ENCODE peak calls at places on chromosome 14, in nine cellular contexts. One of them, this sample, is unnamed.

GRCh38 chr14:104731249-104731924 is 7.4 kb downstream of the ADSS1 start:
- DNase-seq in hypothalamus: no peak
- DNase-seq in MM.1S: no peak
- DNase-seq in breast epithelium: no peak
- DNase-seq in left cardiac atrium: no peak
- DNase-seq in germinal center: no peak
- DNase-seq in cerebellar cortex: peak
- DNase-seq in lower lobe of right lung: no peak
- DNase-seq in GM13977: no peak
- DNase-seq in this sample: no peak

GRCh38 chr14:34003691-34004090 is 52.8 kb upstream of the EGLN3 start:
- DNase-seq in hypothalamus: no peak
- DNase-seq in MM.1S: no peak
- DNase-seq in breast epithelium: no peak
- DNase-seq in left cardiac atrium: no peak
- DNase-seq in germinal center: no peak
- DNase-seq in cerebellar cortex: no peak
- DNase-seq in lower lobe of right lung: no peak
- DNase-seq in GM13977: no peak
- DNase-seq in this sample: no peak

GRCh38 chr14:96037891-96038557 is 1.1 kb upstream of the C14orf132 start:
- DNase-seq in hypothalamus: no peak
- DNase-seq in MM.1S: no peak
- DNase-seq in breast epithelium: peak
- DNase-seq in left cardiac atrium: peak
- DNase-seq in germinal center: no peak
- DNase-seq in cerebellar cortex: no peak
- DNase-seq in lower lobe of right lung: peak
- DNase-seq in GM13977: no peak
- DNase-seq in this sample: no peak

GRCh38 chr14:67622675-67623074 is 3.0 kb downstream of the ARG2 start:
- DNase-seq in hypothalamus: no peak
- DNase-seq in MM.1S: no peak
- DNase-seq in breast epithelium: no peak
- DNase-seq in left cardiac atrium: no peak
- DNase-seq in germinal center: no peak
- DNase-seq in cerebellar cortex: peak
- DNase-seq in lower lobe of right lung: no peak
- DNase-seq in GM13977: no peak
- DNase-seq in this sample: no peak

GRCh38 chr14:101561145-101561896 is at the start of gene DIO3:
- DNase-seq in hypothalamus: no peak
- DNase-seq in MM.1S: no peak
- DNase-seq in breast epithelium: no peak
- DNase-seq in left cardiac atrium: no peak
- DNase-seq in germinal center: no peak
- DNase-seq in cerebellar cortex: no peak
- DNase-seq in lower lobe of right lung: peak
- DNase-seq in GM13977: no peak
- DNase-seq in this sample: no peak

GRCh38 chr14:82502043-82502442 is 968.4 kb upstream of the SEL1L start:
- DNase-seq in hypothalamus: no peak
- DNase-seq in MM.1S: no peak
- DNase-seq in breast epithelium: no peak
- DNase-seq in left cardiac atrium: no peak
- DNase-seq in germinal center: no peak
- DNase-seq in cerebellar cortex: no peak
- DNase-seq in lower lobe of right lung: no peak
- DNase-seq in GM13977: no peak
- DNase-seq in this sample: no peak

GRCh38 chr14:104970231-104971068 is 7.7 kb downstream of the AHNAK2 start:
- DNase-seq in hypothalamus: no peak
- DNase-seq in MM.1S: no peak
- DNase-seq in breast epithelium: no peak
- DNase-seq in left cardiac atrium: peak
- DNase-seq in germinal center: no peak
- DNase-seq in cerebellar cortex: peak
- DNase-seq in lower lobe of right lung: peak
- DNase-seq in GM13977: no peak
- DNase-seq in this sample: no peak

GRCh38 chr14:100874411-100875091 is 29.0 kb downstream of the RTL1 start:
- DNase-seq in hypothalamus: no peak
- DNase-seq in MM.1S: no peak
- DNase-seq in breast epithelium: no peak
- DNase-seq in left cardiac atrium: peak
- DNase-seq in germinal center: no peak
- DNase-seq in cerebellar cortex: no peak
- DNase-seq in lower lobe of right lung: peak
- DNase-seq in GM13977: no peak
- DNase-seq in this sample: no peak

GRCh38 chr14:93970967-93971634 is 5.3 kb downstream of the ASB2 start:
- DNase-seq in hypothalamus: no peak
- DNase-seq in MM.1S: peak
- DNase-seq in breast epithelium: peak
- DNase-seq in left cardiac atrium: no peak
- DNase-seq in germinal center: peak
- DNase-seq in cerebellar cortex: no peak
- DNase-seq in lower lobe of right lung: peak
- DNase-seq in GM13977: peak
- DNase-seq in this sample: no peak

GRCh38 chr14:35480119-35480769 is 53.7 kb upstream of the INSM2 start:
- DNase-seq in hypothalamus: no peak
- DNase-seq in MM.1S: peak
- DNase-seq in breast epithelium: no peak
- DNase-seq in left cardiac atrium: no peak
- DNase-seq in germinal center: no peak
- DNase-seq in cerebellar cortex: no peak
- DNase-seq in lower lobe of right lung: no peak
- DNase-seq in GM13977: peak
- DNase-seq in this sample: no peak

GRCh38 chr14:30569903-30570226 is 10.9 kb downstream of the G2E3 start:
- DNase-seq in hypothalamus: no peak
- DNase-seq in MM.1S: no peak
- DNase-seq in breast epithelium: no peak
- DNase-seq in left cardiac atrium: no peak
- DNase-seq in germinal center: no peak
- DNase-seq in cerebellar cortex: no peak
- DNase-seq in lower lobe of right lung: no peak
- DNase-seq in GM13977: no peak
- DNase-seq in this sample: no peak

GRCh38 chr14:44339862-44340261 is 167.2 kb downstream of the FSCB start:
- DNase-seq in hypothalamus: no peak
- DNase-seq in MM.1S: no peak
- DNase-seq in breast epithelium: no peak
- DNase-seq in left cardiac atrium: no peak
- DNase-seq in germinal center: no peak
- DNase-seq in cerebellar cortex: no peak
- DNase-seq in lower lobe of right lung: no peak
- DNase-seq in GM13977: no peak
- DNase-seq in this sample: no peak

GRCh38 chr14:44962573-44963528 is 861 bp downstream of the TOGARAM1 start:
- DNase-seq in hypothalamus: peak
- DNase-seq in MM.1S: peak
- DNase-seq in breast epithelium: peak
- DNase-seq in left cardiac atrium: peak
- DNase-seq in germinal center: peak
- DNase-seq in cerebellar cortex: peak
- DNase-seq in lower lobe of right lung: peak
- DNase-seq in GM13977: peak
- DNase-seq in this sample: peak

GRCh38 chr14:103128631-103129300 is 5.5 kb downstream of the TNFAIP2 start:
- DNase-seq in hypothalamus: peak
- DNase-seq in MM.1S: no peak
- DNase-seq in breast epithelium: no peak
- DNase-seq in left cardiac atrium: no peak
- DNase-seq in germinal center: no peak
- DNase-seq in cerebellar cortex: no peak
- DNase-seq in lower lobe of right lung: peak
- DNase-seq in GM13977: no peak
- DNase-seq in this sample: no peak

GRCh38 chr14:87686736-87687135 is 306.2 kb downstream of the GALC start:
- DNase-seq in hypothalamus: no peak
- DNase-seq in MM.1S: no peak
- DNase-seq in breast epithelium: no peak
- DNase-seq in left cardiac atrium: no peak
- DNase-seq in germinal center: no peak
- DNase-seq in cerebellar cortex: no peak
- DNase-seq in lower lobe of right lung: no peak
- DNase-seq in GM13977: no peak
- DNase-seq in this sample: no peak

GRCh38 chr14:79656086-79656485 is 555.2 kb downstream of the DIO2 start:
- DNase-seq in hypothalamus: no peak
- DNase-seq in MM.1S: no peak
- DNase-seq in breast epithelium: no peak
- DNase-seq in left cardiac atrium: no peak
- DNase-seq in germinal center: no peak
- DNase-seq in cerebellar cortex: peak
- DNase-seq in lower lobe of right lung: no peak
- DNase-seq in GM13977: no peak
- DNase-seq in this sample: no peak

GRCh38 chr14:39768579-39768978 is 336.3 kb upstream of the FBXO33 start:
- DNase-seq in hypothalamus: no peak
- DNase-seq in MM.1S: no peak
- DNase-seq in breast epithelium: no peak
- DNase-seq in left cardiac atrium: no peak
- DNase-seq in germinal center: no peak
- DNase-seq in cerebellar cortex: no peak
- DNase-seq in lower lobe of right lung: no peak
- DNase-seq in GM13977: no peak
- DNase-seq in this sample: no peak

GRCh38 chr14:52014601-52015267 is 25.4 kb downstream of the RTRAF start:
- DNase-seq in hypothalamus: peak
- DNase-seq in MM.1S: no peak
- DNase-seq in breast epithelium: no peak
- DNase-seq in left cardiac atrium: peak
- DNase-seq in germinal center: no peak
- DNase-seq in cerebellar cortex: no peak
- DNase-seq in lower lobe of right lung: no peak
- DNase-seq in GM13977: no peak
- DNase-seq in this sample: no peak